ENCODE peak calls at places on chromosomes 3 and 15, in five cellular contexts. V is natural killer cell, J is colonic mucosa, A is ACHN, X is non-pigmented ciliary epithelial cell. T is an unnamed sample.

GRCh38 chr3:172402090-172402489 is 46.2 kb downstream of the GHSR start:
- DNase-seq in V (no peak), A (no peak), X (no peak), J (no peak), T (no peak)

GRCh38 chr3:17302774-17303173 is 418.0 kb downstream of the PLCL2 start:
- DNase-seq in X (no peak), V (no peak), J (no peak), A (no peak), T (no peak)

GRCh38 chr3:54784021-54784420 is 143.8 kb downstream of the LRTM1 start:
- DNase-seq in V (no peak), J (peak), X (no peak), A (no peak), T (no peak)

GRCh38 chr15:60583946-60584345 is 105.0 kb upstream of the ICE2 start:
- DNase-seq in A (no peak), X (no peak), V (no peak), J (no peak), T (no peak)

GRCh38 chr3:123021986-123022510 is 5.5 kb downstream of the SEMA5B start:
- DNase-seq in J (no peak), V (no peak), X (no peak), A (no peak), T (no peak)

GRCh38 chr15:64535460-64536243 is 75.3 kb downstream of the ZNF609 start:
- DNase-seq in J (no peak), A (no peak), V (no peak), X (no peak), T (no peak)

GRCh38 chr3:195885036-195885871 is 23.1 kb downstream of the TNK2 start:
- DNase-seq in V (no peak), J (peak), A (no peak), X (no peak), T (peak)

GRCh38 chr15:64146885-64147681 is 4.4 kb upstream of the SNX22 start:
- DNase-seq in J (no peak), V (no peak), X (no peak), A (no peak), T (no peak)

GRCh38 chr3:128239304-128239703 is 86.0 kb downstream of the EEFSEC start:
- DNase-seq in V (no peak), X (no peak), A (no peak), J (no peak), T (no peak)

GRCh38 chr3:147130461-147130860 is 275.9 kb downstream of the ZIC4 start:
- DNase-seq in V (no peak), A (no peak), X (no peak), J (no peak), T (no peak)

GRCh38 chr3:157174265-157174615 is 14.3 kb upstream of the CCNL1 start:
- DNase-seq in X (no peak), V (no peak), J (peak), A (peak), T (peak)

GRCh38 chr15:98875309-98875708 is 132.3 kb downstream of the PGPEP1L start:
- DNase-seq in J (no peak), V (no peak), X (no peak), A (no peak), T (no peak)

GRCh38 chr15:67481680-67482079 is 39.3 kb upstream of the C15orf61 start:
- DNase-seq in J (no peak), X (no peak), V (no peak), A (no peak), T (no peak)

GRCh38 chr15:74318376-74319137 is 48.9 kb downstream of the CYP11A1 start:
- DNase-seq in J (no peak), A (no peak), X (no peak), V (no peak), T (peak)

GRCh38 chr3:30685267-30685667 is 78.9 kb downstream of the TGFBR2 start:
- DNase-seq in X (no peak), A (no peak), J (no peak), V (no peak), T (no peak)

GRCh38 chr3:11407644-11408043 is 135.4 kb downstream of the ATG7 start:
- DNase-seq in V (no peak), X (no peak), A (no peak), J (no peak), T (no peak)

GRCh38 chr3:197001972-197002700 is 27.5 kb downstream of the MELTF start:
- DNase-seq in J (no peak), V (no peak), A (no peak), X (no peak), T (no peak)

GRCh38 chr3:197555281-197556261 is at the start of gene BDH1:
- DNase-seq in X (no peak), V (peak), A (peak), J (peak), T (peak)

GRCh38 chr15:27989838-27990237 is 109.3 kb downstream of the OCA2 start:
- DNase-seq in V (no peak), X (no peak), A (no peak), J (no peak), T (no peak)

GRCh38 chr15:62164500-62165028 is 521 bp downstream of the C2CD4B start:
- DNase-seq in A (no peak), V (no peak), J (no peak), X (no peak), T (no peak)

GRCh38 chr3:97872209-97873042 is 50.6 kb downstream of the CRYBG3 start:
- DNase-seq in A (peak), X (peak), J (no peak), V (no peak), T (no peak)

GRCh38 chr3:13332740-13333139 is 87.4 kb downstream of the NUP210 start:
- DNase-seq in J (no peak), X (no peak), A (no peak), V (no peak), T (no peak)

GRCh38 chr15:63408514-63408913 is 26.9 kb upstream of the CA12 start:
- DNase-seq in A (no peak), V (no peak), X (no peak), J (no peak), T (no peak)

GRCh38 chr3:60431599-60431958 is 819.7 kb downstream of the FHIT start:
- DNase-seq in A (no peak), V (no peak), J (no peak), X (no peak), T (no peak)

GRCh38 chr3:7876741-7877297 is 624.8 kb upstream of the LMCD1 start:
- DNase-seq in X (no peak), V (no peak), A (no peak), J (no peak), T (no peak)

GRCh38 chr3:151766454-151766853 is 32.7 kb downstream of the AADACL2 start:
- DNase-seq in V (no peak), J (no peak), A (no peak), X (no peak), T (no peak)